ENCODE peak calls at places on chromosomes 13 and 19, in nine cellular contexts. E is heart right ventricle; K is CD8-positive, alpha-beta memory T cell; L is spleen; T is GM23338; X is adrenal gland; R is effector memory CD4-positive, alpha-beta T cell; B is cardiac muscle cell; P is uterus. J is an unnamed sample. For H3K27me3, the result is how much of the 10 kb centered on the place peaks cover.

GRCh38 chr13:79405831-79406596 is at the start of gene RBM26:
- DNase-seq in E (peak), K (peak), L (peak), T (peak), X (peak), R (peak), B (peak), P (peak), J (peak)

GRCh38 chr13:93305886-93306285 is 79.3 kb downstream of the GPC6 start:
- DNase-seq in E (no peak), K (no peak), L (no peak), T (no peak), X (no peak), R (no peak), B (no peak), P (no peak), J (no peak)

GRCh38 chr19:55683449-55684261 is 8.6 kb downstream of the EPN1 start:
- DNase-seq in E (no peak), K (no peak), L (no peak), T (no peak), X (no peak), R (no peak), B (no peak), P (no peak), J (no peak)

GRCh38 chr19:4910594-4911273 is 1.4 kb downstream of the UHRF1 start:
- DNase-seq in E (peak), K (no peak), L (no peak), T (no peak), X (no peak), R (no peak), B (peak), P (no peak), J (no peak)

GRCh38 chr19:38277549-38277948 is 13.2 kb downstream of the SPINT2 start:
- DNase-seq in E (no peak), K (no peak), L (no peak), T (no peak), X (no peak), R (no peak), B (peak), P (no peak), J (no peak)

GRCh38 chr19:38304866-38305429 is 897 bp downstream of the C19orf33 start:
- DNase-seq in E (peak), K (no peak), L (peak), T (peak), X (peak), R (no peak), B (no peak), P (no peak), J (no peak)

GRCh38 chr19:52451241-52451640 is 2.1 kb upstream of the ZNF578 start:
- DNase-seq in E (no peak), K (no peak), L (no peak), T (no peak), X (no peak), R (no peak), B (no peak), P (no peak), J (no peak)

GRCh38 chr13:49938274-49938673 is 2.1 kb upstream of the SPRYD7 start:
- DNase-seq in E (no peak), K (no peak), L (no peak), T (no peak), X (no peak), R (no peak), B (no peak), P (no peak), J (no peak)

GRCh38 chr19:33622809-33623511 is 1.2 kb downstream of the CHST8 start:
- DNase-seq in E (no peak), K (no peak), L (no peak), T (peak), X (no peak), R (no peak), B (no peak), P (no peak), J (no peak)

GRCh38 chr13:111322001-111322915 is 1.8 kb downstream of the TEX29 start:
- DNase-seq in E (no peak), K (no peak), L (peak), T (no peak), X (no peak), R (no peak), B (no peak), P (no peak), J (no peak)

GRCh38 chr19:13804830-13805683 is 9.8 kb downstream of the ZSWIM4 start:
- DNase-seq in E (no peak), K (no peak), L (peak), T (peak), X (no peak), R (no peak), B (no peak), P (no peak), J (no peak)

GRCh38 chr13:104460553-104460952 is 1394.3 kb upstream of the SLC10A2 start:
- DNase-seq in E (no peak), K (no peak), L (no peak), T (no peak), X (no peak), R (no peak), B (peak), P (no peak), J (no peak)

GRCh38 chr19:58053480-58054156 is 5.5 kb upstream of the ZNF135 start:
- DNase-seq in E (no peak), K (no peak), L (no peak), T (no peak), X (no peak), R (no peak), B (no peak), P (no peak), J (no peak)

GRCh38 chr13:108272333-108272732 is 2.8 kb downstream of the TNFSF13B start:
- DNase-seq in E (no peak), K (no peak), L (no peak), T (no peak), X (no peak), R (no peak), B (no peak), P (no peak), J (no peak)

GRCh38 chr13:47934371-47934770 is 66.7 kb downstream of the SUCLA2 start:
- DNase-seq in E (no peak), K (no peak), L (no peak), T (no peak), X (no peak), R (no peak), B (no peak), P (no peak), J (no peak)

GRCh38 chr13:42396501-42396900 is 124.5 kb downstream of the AKAP11 start:
- DNase-seq in E (no peak), K (peak), L (peak), T (no peak), X (no peak), R (no peak), B (no peak), P (no peak), J (no peak)

DNA sequence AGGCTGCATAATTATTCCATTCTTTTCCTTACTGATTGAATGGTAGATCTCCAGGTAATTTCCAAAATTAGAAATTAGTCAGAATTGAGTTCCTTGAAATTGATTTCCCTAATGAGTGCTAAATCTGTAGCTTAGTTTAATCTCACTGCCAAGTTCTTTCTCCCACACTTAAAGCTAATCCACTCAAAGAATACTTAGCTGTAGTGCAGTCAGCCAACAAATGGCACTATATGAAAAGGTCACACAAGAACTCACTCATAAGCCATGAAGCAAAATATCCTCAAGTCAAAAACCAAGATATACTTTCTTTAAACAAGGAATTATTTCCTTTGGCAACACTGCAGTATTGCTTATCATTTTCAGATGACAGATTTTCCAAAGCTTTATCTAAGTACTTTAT is 62.0 kb downstream of the XPO4 start:
- DNase-seq in E (no peak), K (no peak), L (no peak), T (no peak), X (no peak), R (no peak), B (no peak), P (no peak), J (no peak)
- H3K27ac ChIP-seq in E (no peak), K (no peak), L (no peak), T (no peak), X (no peak), R (no peak), B (peak), P (no peak), J (no peak)

GRCh38 chr19:51305479-51305878 is 6.0 kb upstream of the IGLON5 start:
- DNase-seq in E (no peak), K (no peak), L (no peak), T (no peak), X (no peak), R (no peak), B (no peak), P (no peak), J (peak)
- H3K27me3 ChIP-seq in E (under half), K (under half), L (under half), T (under half), X (under half), R (under half), B (under half), P (under half), J (under half)

GRCh38 chr19:47824396-47824795 is 2.7 kb downstream of the CRX start:
- DNase-seq in E (no peak), K (no peak), L (no peak), T (peak), X (no peak), R (no peak), B (no peak), P (no peak), J (no peak)

GRCh38 chr19:47826800-47827199 is 5.1 kb downstream of the CRX start:
- DNase-seq in E (no peak), K (no peak), L (no peak), T (no peak), X (no peak), R (no peak), B (no peak), P (no peak), J (no peak)

GRCh38 chr19:47819841-47820244 is 1.9 kb upstream of the CRX start:
- DNase-seq in E (no peak), K (no peak), L (no peak), T (peak), X (no peak), R (no peak), B (no peak), P (no peak), J (no peak)

GRCh38 chr19:47820410-47820809 is 1.3 kb upstream of the CRX start:
- DNase-seq in E (no peak), K (no peak), L (no peak), T (no peak), X (no peak), R (no peak), B (no peak), P (no peak), J (no peak)

DNA sequence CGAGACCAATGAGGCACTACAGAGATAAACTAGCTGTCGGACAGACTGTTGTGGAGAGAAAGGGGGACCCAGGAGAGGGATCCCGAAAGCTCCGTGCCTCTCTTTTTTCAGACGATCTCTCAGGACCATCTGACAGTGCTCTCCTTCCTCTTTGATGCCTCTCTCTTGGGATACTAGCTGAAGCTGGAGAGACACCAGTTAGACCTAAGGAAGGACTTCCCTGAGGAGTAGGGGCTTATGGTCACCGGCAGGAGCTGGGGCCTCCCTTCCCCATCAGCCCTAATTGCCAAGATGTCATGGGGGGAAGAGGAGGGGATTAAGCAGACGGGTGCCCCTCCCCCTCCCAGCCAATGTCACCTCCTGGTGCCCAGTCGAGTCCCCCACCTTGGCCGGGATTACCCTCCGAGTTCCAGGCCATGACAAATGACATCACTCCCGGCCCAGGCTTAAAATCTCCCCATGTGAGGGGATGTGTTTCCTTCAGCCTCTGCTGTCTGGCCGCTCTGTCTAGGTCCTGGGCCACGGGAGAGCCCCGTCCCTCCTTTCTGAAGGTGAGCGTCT is at the start of gene CRX:
- DNase-seq in E (no peak), K (no peak), L (no peak), T (no peak), X (no peak), R (no peak), B (no peak), P (no peak), J (no peak)
- H3K27ac ChIP-seq in E (no peak), K (no peak), L (no peak), T (no peak), X (no peak), R (no peak), B (no peak), P (no peak), J (no peak)

GRCh38 chr13:27536361-27537101 is 83.8 kb downstream of the LNX2 start:
- DNase-seq in E (no peak), K (no peak), L (no peak), T (no peak), X (no peak), R (no peak), B (no peak), P (no peak), J (no peak)

GRCh38 chr13:27534976-27535370 is 84.6 kb upstream of the MTIF3 start:
- DNase-seq in E (no peak), K (no peak), L (no peak), T (no peak), X (no peak), R (no peak), B (no peak), P (no peak), J (no peak)

GRCh38 chr13:27535546-27535945 is 84.8 kb downstream of the LNX2 start:
- DNase-seq in E (no peak), K (no peak), L (no peak), T (no peak), X (no peak), R (no peak), B (no peak), P (no peak), J (no peak)

GRCh38 chr13:27533155-27533643 is 82.8 kb upstream of the MTIF3 start:
- DNase-seq in E (peak), K (peak), L (peak), T (peak), X (peak), R (no peak), B (peak), P (peak), J (peak)

DNA sequence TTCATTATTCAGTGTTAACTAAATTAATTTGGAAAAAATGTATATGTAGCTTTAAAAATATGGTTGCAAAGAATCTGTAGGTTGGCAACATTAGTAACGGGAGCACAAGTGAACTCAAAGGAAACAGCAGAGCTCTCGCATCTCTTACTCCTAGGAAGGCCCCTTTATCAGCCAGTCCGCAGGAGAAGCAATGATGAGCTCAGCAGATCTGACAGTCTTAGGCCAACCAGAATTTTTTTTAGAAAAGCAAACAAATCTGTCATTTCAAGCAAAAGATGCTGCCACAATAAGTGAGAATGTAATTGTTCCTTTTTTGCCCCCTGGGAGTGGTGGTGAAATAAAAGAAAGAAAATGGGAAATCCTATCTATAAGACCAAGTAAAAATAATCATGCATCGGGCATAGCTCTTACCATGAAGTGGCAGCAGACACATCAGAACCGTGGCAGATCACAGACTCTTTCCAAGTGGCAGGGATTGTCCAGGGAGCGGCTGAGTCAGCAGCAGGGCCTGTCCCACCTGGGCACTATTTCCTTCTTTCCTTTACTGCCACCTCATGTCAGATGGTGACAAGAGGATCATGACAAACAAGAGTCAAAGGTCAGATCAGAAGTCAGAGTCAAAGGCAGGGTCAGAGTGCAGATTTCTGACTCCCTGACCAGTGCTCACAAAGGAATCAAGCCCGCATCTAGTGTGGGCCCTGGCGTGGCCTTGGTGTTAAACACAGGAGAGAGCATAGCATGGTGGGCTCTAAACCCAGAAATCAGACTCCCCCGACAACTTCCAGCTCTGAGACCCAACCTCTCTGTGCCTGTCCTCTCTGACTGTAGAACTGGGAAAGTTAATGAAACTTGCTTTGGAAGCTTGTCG is 84.0 kb upstream of the MTIF3 start:
- DNase-seq in E (no peak), K (no peak), L (peak), T (no peak), X (no peak), R (no peak), B (no peak), P (no peak), J (no peak)
- H3K27me3 ChIP-seq in E (under half), K (under half), L (under half), T (under half), X (under half), R (under half), B (under half), P (under half), J (under half)

GRCh38 chr19:3576696-3577443 is 4.1 kb downstream of the HMG20B start:
- DNase-seq in E (peak), K (no peak), L (no peak), T (peak), X (peak), R (no peak), B (peak), P (peak), J (peak)

GRCh38 chr19:3578390-3578789 is 5.6 kb downstream of the HMG20B start:
- DNase-seq in E (no peak), K (no peak), L (no peak), T (no peak), X (no peak), R (no peak), B (no peak), P (no peak), J (no peak)

GRCh38 chr19:3575949-3576673 is 3.4 kb downstream of the HMG20B start:
- DNase-seq in E (no peak), K (no peak), L (no peak), T (no peak), X (no peak), R (no peak), B (no peak), P (no peak), J (no peak)

GRCh38 chr19:3577741-3578344 is 5.1 kb downstream of the HMG20B start:
- DNase-seq in E (no peak), K (no peak), L (no peak), T (peak), X (no peak), R (no peak), B (no peak), P (no peak), J (peak)

GRCh38 chr19:3580156-3580955 is 4.9 kb upstream of the GIPC3 start:
- DNase-seq in E (no peak), K (no peak), L (no peak), T (no peak), X (peak), R (no peak), B (peak), P (no peak), J (no peak)
- H3K27ac ChIP-seq in E (no peak), K (no peak), L (no peak), T (no peak), X (peak), R (no peak), B (no peak), P (peak), J (no peak)